ENCODE peak calls at places on chromosome 11, in seven cellular contexts. W, C, D, I, K, E and A are unnamed samples.

GRCh38 chr11:123431619-123432018 is 1.6 kb downstream of the GRAMD1B start:
- DNase-seq in D (no peak), W (no peak), I (no peak), K (no peak), C (no peak), E (no peak), A (no peak)

GRCh38 chr11:119093951-119094815 is 7.5 kb downstream of the DPAGT1 start:
- DNase-seq in I (no peak), W (peak; percentile 21), E (no peak), D (peak; percentile 86), K (no peak), C (peak; percentile 48), A (no peak)

GRCh38 chr11:69422645-69423044 is 58.8 kb upstream of the LINC01488 start:
- DNase-seq in E (no peak), W (no peak), K (no peak), D (peak; percentile 61), I (no peak), C (no peak), A (no peak)

GRCh38 chr11:19187880-19188279 is 13.9 kb downstream of the CSRP3 start:
- DNase-seq in C (no peak), K (no peak), W (no peak), I (no peak), D (no peak), E (no peak), A (no peak)

GRCh38 chr11:4886186-4886585 is 4.5 kb downstream of the OR51T1 start:
- DNase-seq in W (no peak), C (no peak), D (no peak), E (no peak), K (no peak), I (no peak), A (no peak)

GRCh38 chr11:132453411-132453810 is 1078.9 kb downstream of the OPCML start:
- DNase-seq in E (no peak), C (no peak), I (no peak), W (no peak), D (no peak), K (no peak), A (no peak)

GRCh38 chr11:17350455-17351170 is 987 bp upstream of the NCR3LG1 start:
- DNase-seq in D (no peak), W (no peak), E (no peak), K (no peak), I (no peak), C (no peak), A (no peak)

GRCh38 chr11:638616-639323 is 1.7 kb downstream of the DRD4 start:
- DNase-seq in K (no peak), E (no peak), D (no peak), W (no peak), C (no peak), I (no peak), A (no peak)

GRCh38 chr11:7965386-7965785 is at the start of gene NLRP10:
- DNase-seq in K (no peak), D (no peak), I (no peak), W (no peak), E (no peak), C (no peak), A (no peak)

GRCh38 chr11:68224606-68225005 is 11.5 kb upstream of the KMT5B start:
- DNase-seq in I (no peak), D (no peak), W (no peak), K (no peak), C (no peak), E (no peak), A (no peak)

GRCh38 chr11:57547854-57548377 is 10.5 kb downstream of the SMTNL1 start:
- DNase-seq in C (no peak), E (no peak), K (no peak), I (no peak), W (no peak), D (peak; percentile 32), A (no peak)

GRCh38 chr11:126362879-126363655 is 7.6 kb downstream of the ST3GAL4 start:
- DNase-seq in D (peak; percentile 32), C (no peak), I (no peak), E (no peak), W (no peak), K (no peak), A (no peak)

GRCh38 chr11:119479685-119480275 is 56.8 kb upstream of the THY1 start:
- DNase-seq in K (no peak), D (no peak), E (no peak), C (no peak), I (no peak), W (no peak), A (no peak)

GRCh38 chr11:19374189-19374588 is 133.4 kb upstream of the E2F8 start:
- DNase-seq in W (no peak), D (no peak), K (no peak), C (no peak), E (no peak), I (no peak), A (no peak)

GRCh38 chr11:67289226-67289650 is at the start of gene ANKRD13D:
- DNase-seq in I (no peak), K (no peak), D (no peak), W (no peak), C (no peak), E (no peak), A (no peak)

GRCh38 chr11:76822406-76822805 is 38.3 kb upstream of the ACER3 start:
- DNase-seq in D (no peak), I (no peak), C (no peak), W (no peak), E (no peak), K (no peak), A (no peak)

GRCh38 chr11:62260261-62260953 is 9.6 kb upstream of the SCGB2A2 start:
- DNase-seq in D (no peak), C (no peak), W (no peak), K (no peak), E (no peak), I (no peak), A (no peak)

GRCh38 chr11:86182976-86183584 is 61.5 kb upstream of the EED start:
- DNase-seq in E (no peak), W (peak; percentile 30), K (no peak), C (peak; percentile 34), I (no peak), D (no peak), A (no peak)

GRCh38 chr11:123851110-123851509 is 34.4 kb downstream of the TMEM225 start:
- DNase-seq in D (no peak), C (no peak), I (no peak), W (no peak), E (no peak), K (no peak), A (no peak)

GRCh38 chr11:23406131-23406819 is 546.0 kb upstream of the CCDC179 start:
- DNase-seq in D (peak; percentile 65), I (no peak), C (no peak), K (no peak), W (no peak), E (no peak), A (peak; percentile 4)

GRCh38 chr11:69462106-69463045 is 19.1 kb upstream of the LINC01488 start:
- DNase-seq in W (no peak), I (no peak), K (no peak), D (peak; percentile 76), E (no peak), C (no peak), A (no peak)

GRCh38 chr11:65899356-65900124 is 648 bp downstream of the FOSL1 start:
- DNase-seq in C (peak; percentile 64), K (no peak), E (peak; percentile 56), D (peak; percentile 96), W (peak; percentile 27), I (no peak), A (no peak)

GRCh38 chr11:73838443-73839122 is 38.1 kb downstream of the COA4 start:
- DNase-seq in D (no peak), W (no peak), C (no peak), I (no peak), K (no peak), E (no peak), A (no peak)

GRCh38 chr11:12639388-12639787 is 34.8 kb upstream of the TEAD1 start:
- DNase-seq in C (no peak), I (no peak), D (no peak), K (no peak), W (no peak), E (no peak), A (no peak)
- H3K9me3 ChIP-seq in C (no peaks in the 10 kb centered on the region), I (no peaks in the 10 kb centered on the region), D (peaks cover 1% of the 10 kb centered on the region), K (no peaks in the 10 kb centered on the region), W (no peaks in the 10 kb centered on the region), E (no peaks in the 10 kb centered on the region), A (no peaks in the 10 kb centered on the region)

DNA sequence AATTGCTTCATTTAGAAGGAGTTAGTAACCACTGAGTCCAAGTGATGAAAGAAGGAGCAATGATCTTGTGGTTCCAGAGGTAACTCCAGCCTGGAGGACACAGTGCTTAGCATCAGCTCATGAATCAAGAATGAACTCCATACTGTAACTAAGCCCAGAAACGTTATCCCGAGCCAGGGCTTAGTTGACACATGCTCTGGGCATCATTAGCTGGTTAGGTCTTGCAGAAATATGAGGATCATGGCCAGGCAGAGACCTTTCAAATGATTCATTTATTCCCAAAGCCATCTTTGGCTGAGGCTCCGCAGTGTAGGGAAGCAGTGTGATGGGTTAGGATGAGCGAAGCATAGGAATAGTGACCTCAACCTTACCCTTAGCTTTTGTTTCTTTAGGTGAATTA is 277.4 kb downstream of the FAM76B start:
- DNase-seq in E (no peak), C (no peak), K (peak; percentile 38), D (no peak), I (peak; percentile 4), W (no peak), A (no peak)
- H3K27ac ChIP-seq in E (no peak overlapping the region), C (no peak overlapping the region), K (peak overlapping the region; percentile 54), D (no peak overlapping the region), I (no peak overlapping the region), W (no peak overlapping the region), A (no peak overlapping the region)

DNA sequence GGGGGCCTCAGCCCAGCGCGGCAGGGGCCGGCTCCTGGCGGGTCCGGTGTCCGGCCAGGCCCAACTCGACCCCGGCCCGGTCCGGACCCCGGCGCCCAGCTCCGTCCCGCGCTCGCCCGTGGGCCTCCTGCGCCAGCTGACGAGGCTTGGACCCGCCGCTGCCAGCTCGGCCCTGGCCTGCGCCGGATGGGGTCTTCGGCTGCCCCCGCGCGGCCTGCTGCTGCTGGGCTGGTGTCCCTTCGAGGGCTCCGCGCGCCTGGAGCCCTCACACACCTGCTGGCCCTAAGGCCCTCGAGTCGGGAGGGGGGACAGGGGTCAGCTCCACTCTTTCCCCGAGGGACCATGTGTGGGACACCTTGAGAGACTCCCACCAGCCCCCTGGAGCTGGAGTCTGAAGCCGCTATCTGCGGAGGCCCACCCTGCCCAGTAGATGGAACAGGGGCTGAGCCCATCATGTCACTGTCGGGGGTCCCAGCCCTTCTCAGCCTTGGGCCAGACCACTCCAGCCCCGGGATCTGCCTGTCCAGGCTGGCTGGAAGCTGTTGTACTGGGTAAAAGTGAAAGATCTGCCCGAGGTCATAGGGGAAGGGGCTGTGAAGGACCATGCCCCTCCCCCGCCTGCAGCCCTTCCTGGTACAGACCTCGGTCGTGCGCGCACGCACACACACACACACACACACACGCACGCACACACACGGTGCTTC is 768 bp upstream of the CDKN1C start:
- DNase-seq in K (no peak), D (no peak), I (no peak), W (peak; percentile 15), C (no peak), E (peak; percentile 48), A (no peak)
- H3K4me3 ChIP-seq in K (peak overlapping the region; percentile 78), D (no peak overlapping the region), I (peak overlapping the region; percentile 98), W (no peak overlapping the region), C (no peak overlapping the region), E (peak overlapping the region; percentile 20), A (peak overlapping the region; percentile 21)

DNA sequence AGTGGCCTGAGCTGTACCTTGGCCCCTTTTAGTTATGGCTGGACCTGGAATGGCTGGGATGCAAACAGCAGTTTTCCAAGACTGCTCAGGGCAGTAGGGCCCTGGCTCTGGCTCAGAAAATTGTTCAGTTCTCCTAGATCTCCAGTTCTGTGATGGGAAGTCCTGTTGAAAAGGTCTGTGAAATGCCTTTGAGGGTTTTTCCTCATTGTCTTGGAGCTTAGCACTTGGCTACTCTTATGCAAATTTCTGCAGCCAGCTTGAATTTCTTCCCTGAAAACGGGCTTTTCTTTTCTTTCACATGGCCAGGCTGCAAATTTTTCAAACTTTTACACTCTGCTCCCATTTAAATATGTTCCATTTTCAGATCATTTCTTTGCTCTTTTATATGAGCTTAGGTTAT is 33.2 kb downstream of the OR4A15 start:
- DNase-seq in D (no peak), C (no peak), K (no peak), E (no peak), I (no peak), W (no peak), A (no peak)
- H3K9me3 ChIP-seq in D (peaks cover 1% of the 10 kb centered on the region), C (no peaks in the 10 kb centered on the region), K (no peaks in the 10 kb centered on the region), E (peaks cover 9% of the 10 kb centered on the region), I (peaks cover 3% of the 10 kb centered on the region), W (no peaks in the 10 kb centered on the region), A (no peaks in the 10 kb centered on the region)